ENCODE peak calls at places on chromosomes 7 and 10, in ten cellular contexts. One of them, this sample, is unnamed.

GRCh38 chr10:78335691-78336401 is 302.2 kb downstream of the RPS24 start:
- DNase-seq in M059J: peak; percentile 84
- DNase-seq in cardiac fibroblast: peak; percentile 75
- DNase-seq in progenitor cell of endocrine pancreas: no peak
- DNase-seq in stimulated activated CD8-positive, alpha-beta memory T cell treated with anti-CD3 and anti-CD28 coated beads, Interleukin-7, amount 100 ng/mL, for 1 hour: no peak
- DNase-seq in mammary epithelial cell: no peak
- DNase-seq in fibroblast of mammary gland: peak; percentile 97
- DNase-seq in heart right ventricle: peak; percentile 54
- DNase-seq in activated T-cell treated with anti-CD3 and anti-CD28 coated beads, Interleukin-2, amount 50 U/mL, for 72 hours: no peak
- DNase-seq in stromal cell of bone marrow: peak; percentile 91
- DNase-seq in this sample: no peak

GRCh38 chr10:122306744-122307143 is 35.6 kb downstream of the BTBD16 start:
- DNase-seq in M059J: no peak
- DNase-seq in progenitor cell of endocrine pancreas: no peak
- DNase-seq in stimulated activated CD8-positive, alpha-beta memory T cell treated with anti-CD3 and anti-CD28 coated beads, Interleukin-7, amount 100 ng/mL, for 1 hour: no peak
- DNase-seq in activated T-cell treated with anti-CD3 and anti-CD28 coated beads, Interleukin-2, amount 50 U/mL, for 72 hours: no peak
- DNase-seq in mammary epithelial cell: no peak
- DNase-seq in stromal cell of bone marrow: no peak
- DNase-seq in heart right ventricle: no peak
- DNase-seq in cardiac fibroblast: no peak
- DNase-seq in fibroblast of mammary gland: no peak
- DNase-seq in this sample: no peak

GRCh38 chr10:43264324-43264986 is 2.4 kb downstream of the RASGEF1A start:
- DNase-seq in stromal cell of bone marrow: no peak
- DNase-seq in heart right ventricle: no peak
- DNase-seq in progenitor cell of endocrine pancreas: no peak
- DNase-seq in cardiac fibroblast: no peak
- DNase-seq in stimulated activated CD8-positive, alpha-beta memory T cell treated with anti-CD3 and anti-CD28 coated beads, Interleukin-7, amount 100 ng/mL, for 1 hour: no peak
- DNase-seq in fibroblast of mammary gland: no peak
- DNase-seq in mammary epithelial cell: no peak
- DNase-seq in M059J: no peak
- DNase-seq in activated T-cell treated with anti-CD3 and anti-CD28 coated beads, Interleukin-2, amount 50 U/mL, for 72 hours: no peak
- DNase-seq in this sample: no peak

GRCh38 chr10:132678436-132679216 is 107.3 kb downstream of the NKX6-2 start:
- DNase-seq in stromal cell of bone marrow: no peak
- DNase-seq in fibroblast of mammary gland: no peak
- DNase-seq in cardiac fibroblast: no peak
- DNase-seq in heart right ventricle: no peak
- DNase-seq in mammary epithelial cell: no peak
- DNase-seq in activated T-cell treated with anti-CD3 and anti-CD28 coated beads, Interleukin-2, amount 50 U/mL, for 72 hours: no peak
- DNase-seq in M059J: no peak
- DNase-seq in stimulated activated CD8-positive, alpha-beta memory T cell treated with anti-CD3 and anti-CD28 coated beads, Interleukin-7, amount 100 ng/mL, for 1 hour: no peak
- DNase-seq in progenitor cell of endocrine pancreas: no peak
- DNase-seq in this sample: no peak

GRCh38 chr7:34096135-34096775 is 190.9 kb downstream of the BMPER start:
- DNase-seq in heart right ventricle: peak; percentile 46
- DNase-seq in fibroblast of mammary gland: peak; percentile 97
- DNase-seq in stromal cell of bone marrow: peak; percentile 97
- DNase-seq in activated T-cell treated with anti-CD3 and anti-CD28 coated beads, Interleukin-2, amount 50 U/mL, for 72 hours: no peak
- DNase-seq in cardiac fibroblast: peak; percentile 86
- DNase-seq in stimulated activated CD8-positive, alpha-beta memory T cell treated with anti-CD3 and anti-CD28 coated beads, Interleukin-7, amount 100 ng/mL, for 1 hour: no peak
- DNase-seq in mammary epithelial cell: peak; percentile 65
- DNase-seq in progenitor cell of endocrine pancreas: no peak
- DNase-seq in M059J: peak; percentile 69
- DNase-seq in this sample: no peak

GRCh38 chr10:131996508-131997365 is 15.0 kb upstream of the BNIP3 start:
- DNase-seq in stimulated activated CD8-positive, alpha-beta memory T cell treated with anti-CD3 and anti-CD28 coated beads, Interleukin-7, amount 100 ng/mL, for 1 hour: no peak
- DNase-seq in cardiac fibroblast: no peak
- DNase-seq in progenitor cell of endocrine pancreas: no peak
- DNase-seq in stromal cell of bone marrow: no peak
- DNase-seq in activated T-cell treated with anti-CD3 and anti-CD28 coated beads, Interleukin-2, amount 50 U/mL, for 72 hours: no peak
- DNase-seq in M059J: no peak
- DNase-seq in mammary epithelial cell: no peak
- DNase-seq in fibroblast of mammary gland: no peak
- DNase-seq in heart right ventricle: peak; percentile 75
- DNase-seq in this sample: no peak

GRCh38 chr10:9334270-9334669 is 1279.8 kb downstream of the GATA3 start:
- DNase-seq in cardiac fibroblast: no peak
- DNase-seq in heart right ventricle: no peak
- DNase-seq in mammary epithelial cell: no peak
- DNase-seq in M059J: no peak
- DNase-seq in activated T-cell treated with anti-CD3 and anti-CD28 coated beads, Interleukin-2, amount 50 U/mL, for 72 hours: no peak
- DNase-seq in fibroblast of mammary gland: no peak
- DNase-seq in stimulated activated CD8-positive, alpha-beta memory T cell treated with anti-CD3 and anti-CD28 coated beads, Interleukin-7, amount 100 ng/mL, for 1 hour: no peak
- DNase-seq in progenitor cell of endocrine pancreas: no peak
- DNase-seq in stromal cell of bone marrow: no peak
- DNase-seq in this sample: no peak

GRCh38 chr7:100683659-100684533 is 10.2 kb downstream of the GIGYF1 start:
- DNase-seq in heart right ventricle: no peak
- DNase-seq in activated T-cell treated with anti-CD3 and anti-CD28 coated beads, Interleukin-2, amount 50 U/mL, for 72 hours: no peak
- DNase-seq in fibroblast of mammary gland: no peak
- DNase-seq in mammary epithelial cell: no peak
- DNase-seq in stimulated activated CD8-positive, alpha-beta memory T cell treated with anti-CD3 and anti-CD28 coated beads, Interleukin-7, amount 100 ng/mL, for 1 hour: no peak
- DNase-seq in stromal cell of bone marrow: no peak
- DNase-seq in cardiac fibroblast: no peak
- DNase-seq in M059J: no peak
- DNase-seq in progenitor cell of endocrine pancreas: no peak
- DNase-seq in this sample: no peak

GRCh38 chr10:114294549-114294948 is 55.5 kb downstream of the VWA2 start:
- DNase-seq in progenitor cell of endocrine pancreas: no peak
- DNase-seq in cardiac fibroblast: no peak
- DNase-seq in mammary epithelial cell: no peak
- DNase-seq in fibroblast of mammary gland: no peak
- DNase-seq in M059J: no peak
- DNase-seq in activated T-cell treated with anti-CD3 and anti-CD28 coated beads, Interleukin-2, amount 50 U/mL, for 72 hours: no peak
- DNase-seq in stimulated activated CD8-positive, alpha-beta memory T cell treated with anti-CD3 and anti-CD28 coated beads, Interleukin-7, amount 100 ng/mL, for 1 hour: no peak
- DNase-seq in heart right ventricle: no peak
- DNase-seq in stromal cell of bone marrow: no peak
- DNase-seq in this sample: no peak

GRCh38 chr7:27564881-27565482 is 97.7 kb downstream of the HIBADH start:
- DNase-seq in stimulated activated CD8-positive, alpha-beta memory T cell treated with anti-CD3 and anti-CD28 coated beads, Interleukin-7, amount 100 ng/mL, for 1 hour: no peak
- DNase-seq in mammary epithelial cell: no peak
- DNase-seq in activated T-cell treated with anti-CD3 and anti-CD28 coated beads, Interleukin-2, amount 50 U/mL, for 72 hours: no peak
- DNase-seq in stromal cell of bone marrow: no peak
- DNase-seq in cardiac fibroblast: no peak
- DNase-seq in progenitor cell of endocrine pancreas: no peak
- DNase-seq in heart right ventricle: no peak
- DNase-seq in M059J: no peak
- DNase-seq in fibroblast of mammary gland: no peak
- DNase-seq in this sample: no peak

GRCh38 chr7:43926193-43927043 is at the start of gene UBE2D4:
- DNase-seq in cardiac fibroblast: peak; percentile 70
- DNase-seq in fibroblast of mammary gland: peak; percentile 58
- DNase-seq in stromal cell of bone marrow: no peak
- DNase-seq in mammary epithelial cell: peak; percentile 83
- DNase-seq in M059J: peak; percentile 78
- DNase-seq in stimulated activated CD8-positive, alpha-beta memory T cell treated with anti-CD3 and anti-CD28 coated beads, Interleukin-7, amount 100 ng/mL, for 1 hour: peak; percentile 75
- DNase-seq in heart right ventricle: peak; percentile 87
- DNase-seq in progenitor cell of endocrine pancreas: peak; percentile 76
- DNase-seq in activated T-cell treated with anti-CD3 and anti-CD28 coated beads, Interleukin-2, amount 50 U/mL, for 72 hours: peak; percentile 93
- DNase-seq in this sample: peak; percentile 58

GRCh38 chr10:22803201-22803895 is 89.0 kb upstream of the PIP4K2A start:
- DNase-seq in stromal cell of bone marrow: no peak
- DNase-seq in progenitor cell of endocrine pancreas: no peak
- DNase-seq in M059J: peak; percentile 58
- DNase-seq in activated T-cell treated with anti-CD3 and anti-CD28 coated beads, Interleukin-2, amount 50 U/mL, for 72 hours: no peak
- DNase-seq in fibroblast of mammary gland: peak; percentile 69
- DNase-seq in mammary epithelial cell: no peak
- DNase-seq in heart right ventricle: no peak
- DNase-seq in stimulated activated CD8-positive, alpha-beta memory T cell treated with anti-CD3 and anti-CD28 coated beads, Interleukin-7, amount 100 ng/mL, for 1 hour: no peak
- DNase-seq in cardiac fibroblast: peak; percentile 60
- DNase-seq in this sample: no peak

GRCh38 chr7:24963218-24963617 is 16.8 kb downstream of the OSBPL3 start:
- DNase-seq in stimulated activated CD8-positive, alpha-beta memory T cell treated with anti-CD3 and anti-CD28 coated beads, Interleukin-7, amount 100 ng/mL, for 1 hour: peak; percentile 32
- DNase-seq in mammary epithelial cell: no peak
- DNase-seq in fibroblast of mammary gland: peak; percentile 83
- DNase-seq in stromal cell of bone marrow: peak; percentile 71
- DNase-seq in cardiac fibroblast: peak; percentile 38
- DNase-seq in M059J: peak; percentile 91
- DNase-seq in activated T-cell treated with anti-CD3 and anti-CD28 coated beads, Interleukin-2, amount 50 U/mL, for 72 hours: peak; percentile 56
- DNase-seq in progenitor cell of endocrine pancreas: no peak
- DNase-seq in heart right ventricle: peak; percentile 17
- DNase-seq in this sample: no peak

GRCh38 chr7:131899271-131900030 is 343.0 kb upstream of the PODXL start:
- DNase-seq in fibroblast of mammary gland: peak; percentile 10
- DNase-seq in stromal cell of bone marrow: no peak
- DNase-seq in mammary epithelial cell: peak; percentile 9
- DNase-seq in heart right ventricle: no peak
- DNase-seq in stimulated activated CD8-positive, alpha-beta memory T cell treated with anti-CD3 and anti-CD28 coated beads, Interleukin-7, amount 100 ng/mL, for 1 hour: no peak
- DNase-seq in cardiac fibroblast: no peak
- DNase-seq in progenitor cell of endocrine pancreas: no peak
- DNase-seq in M059J: peak; percentile 64
- DNase-seq in activated T-cell treated with anti-CD3 and anti-CD28 coated beads, Interleukin-2, amount 50 U/mL, for 72 hours: no peak
- DNase-seq in this sample: no peak

GRCh38 chr10:116767235-116767634 is 24.9 kb upstream of the HSPA12A start:
- DNase-seq in M059J: no peak
- DNase-seq in heart right ventricle: peak; percentile 36
- DNase-seq in progenitor cell of endocrine pancreas: no peak
- DNase-seq in fibroblast of mammary gland: peak; percentile 25
- DNase-seq in activated T-cell treated with anti-CD3 and anti-CD28 coated beads, Interleukin-2, amount 50 U/mL, for 72 hours: no peak
- DNase-seq in stimulated activated CD8-positive, alpha-beta memory T cell treated with anti-CD3 and anti-CD28 coated beads, Interleukin-7, amount 100 ng/mL, for 1 hour: no peak
- DNase-seq in cardiac fibroblast: peak; percentile 49
- DNase-seq in stromal cell of bone marrow: no peak
- DNase-seq in mammary epithelial cell: no peak
- DNase-seq in this sample: no peak

This sample was measured in activated CD8-positive, alpha-beta memory T cell treated with anti-CD3 and anti-CD28 coated beads for 1 hour.